ENCODE peak calls at places on chromosomes 4 and X, in eight cellular contexts. D is glomerular endothelial cell; O is substantia nigra; K is NCI-H1694 treated with DMSO at 0.1 percent for 48 hours; C is omental fat pad; Q is astrocyte of the spinal cord; Y is CD4-positive, CD25-positive, alpha-beta regulatory T cell; R is NCI-H2081 treated with DMSO at 0.1 percent for 48 hours. N is an unnamed sample.

GRCh38 chr4:185080545-185080944 is 62.3 kb downstream of the HELT start:
- DNase-seq in Y (no peak), Q (no peak), R (no peak), O (no peak), K (no peak), C (no peak), D (no peak), N (no peak)

GRCh38 chrX:72540318-72540717 is 32.3 kb downstream of the HDAC8 start:
- DNase-seq in D (no peak), R (no peak), O (no peak), Y (peak), C (no peak), Q (peak), K (peak), N (no peak)

GRCh38 chrX:133921764-133922389 is 63.5 kb downstream of the GPC3 start:
- DNase-seq in C (no peak), Y (peak), Q (no peak), R (no peak), O (no peak), K (peak), D (no peak), N (no peak)

GRCh38 chr4:99349338-99349737 is 3.2 kb downstream of the ADH1C start:
- DNase-seq in R (no peak), Y (no peak), D (no peak), K (no peak), Q (no peak), O (no peak), C (no peak), N (no peak)

GRCh38 chr4:54742636-54743399 is 85.1 kb downstream of the KIT start:
- DNase-seq in D (no peak), Q (no peak), Y (no peak), O (no peak), C (no peak), R (no peak), K (no peak), N (no peak)

GRCh38 chrX:20374866-20375530 is 108.3 kb upstream of the RPS6KA3 start:
- DNase-seq in D (no peak), O (no peak), C (no peak), R (no peak), Y (no peak), K (no peak), Q (no peak), N (no peak)

GRCh38 chr4:84966382-84967291 is at the start of gene WDFY3:
- DNase-seq in O (peak), Q (peak), C (peak), K (peak), Y (no peak), R (peak), D (no peak), N (peak)

GRCh38 chrX:102899940-102900916 is 36.8 kb upstream of the RAB40AL start:
- DNase-seq in C (peak), K (peak), D (peak), Y (peak), R (peak), O (no peak), Q (peak), N (peak)

GRCh38 chr4:85222561-85222960 is 252.4 kb upstream of the ARHGAP24 start:
- DNase-seq in Y (no peak), O (no peak), C (no peak), D (no peak), R (no peak), Q (no peak), K (no peak), N (no peak)

GRCh38 chr4:5409237-5409636 is 299.1 kb downstream of the EVC2 start:
- DNase-seq in D (no peak), K (no peak), Q (no peak), R (no peak), C (no peak), Y (no peak), O (no peak), N (no peak)

GRCh38 chr4:124178449-124179021 is 534.0 kb downstream of the ANKRD50 start:
- DNase-seq in O (no peak), Q (peak), C (no peak), Y (no peak), D (no peak), R (no peak), K (no peak), N (no peak)

GRCh38 chr4:8171941-8172924 is 13.6 kb upstream of the ABLIM2 start:
- DNase-seq in R (no peak), C (no peak), Y (peak), O (no peak), K (no peak), D (no peak), Q (no peak), N (no peak)

GRCh38 chr4:110128092-110128989 is 70.1 kb downstream of the ELOVL6 start:
- DNase-seq in K (no peak), C (no peak), Q (no peak), R (no peak), Y (no peak), D (no peak), O (no peak), N (no peak)

GRCh38 chr4:6141554-6141953 is 58.8 kb downstream of the JAKMIP1 start:
- DNase-seq in D (no peak), C (no peak), K (no peak), O (no peak), Y (no peak), Q (no peak), R (no peak), N (no peak)

GRCh38 chr4:86974481-86975050 is 39.8 kb downstream of the AFF1 start:
- DNase-seq in D (no peak), K (no peak), Y (peak), O (no peak), C (no peak), R (no peak), Q (no peak), N (no peak)

GRCh38 chrX:151174581-151175282 is 1.7 kb upstream of the GPR50 start:
- DNase-seq in R (no peak), C (no peak), Y (no peak), K (no peak), Q (no peak), D (no peak), O (no peak), N (no peak)

GRCh38 chrX:131677655-131678628 is 134.1 kb downstream of the OR13H1 start:
- DNase-seq in D (no peak), Y (peak), C (no peak), O (no peak), K (peak), R (no peak), Q (peak), N (no peak)

GRCh38 chr4:61431131-61431530 is 231.0 kb downstream of the ADGRL3 start:
- DNase-seq in C (no peak), O (no peak), R (no peak), Q (no peak), Y (no peak), D (no peak), K (no peak), N (no peak)

GRCh38 chr4:6362896-6363295 is 93.2 kb downstream of the WFS1 start:
- DNase-seq in Q (no peak), Y (peak), K (no peak), D (no peak), C (no peak), R (no peak), O (no peak), N (no peak)

GRCh38 chr4:1488357-1488756 is 82.1 kb upstream of the NKX1-1 start:
- DNase-seq in C (no peak), R (no peak), Y (no peak), O (no peak), D (no peak), K (no peak), Q (no peak), N (no peak)

GRCh38 chr4:8592366-8593267 is at the start of gene CPZ:
- DNase-seq in Q (peak), O (no peak), R (no peak), C (no peak), D (no peak), K (no peak), Y (no peak), N (no peak)

GRCh38 chr4:33518852-33519251 is 2725.5 kb downstream of the ARAP2 start:
- DNase-seq in Q (no peak), R (no peak), Y (no peak), C (no peak), O (no peak), K (no peak), D (no peak), N (no peak)

GRCh38 chrX:153961292-153961691 is 10.3 kb downstream of the HCFC1 start:
- DNase-seq in R (no peak), Q (no peak), O (no peak), D (no peak), Y (no peak), C (no peak), K (no peak), N (no peak)

GRCh38 chr4:11765849-11766453 is 337.3 kb upstream of the HS3ST1 start:
- DNase-seq in Y (peak), C (no peak), O (no peak), Q (peak), K (no peak), D (no peak), R (no peak), N (no peak)

GRCh38 chr4:124903995-124904722 is 191.6 kb upstream of the ANKRD50 start:
- DNase-seq in D (no peak), R (peak), C (no peak), Y (no peak), O (no peak), Q (peak), K (peak), N (no peak)

GRCh38 chrX:139113682-139114081 is 402.2 kb upstream of the FGF13 start:
- DNase-seq in C (no peak), Q (no peak), K (no peak), D (no peak), O (no peak), Y (no peak), R (no peak), N (no peak)

GRCh38 chrX:40459576-40460158 is 121.1 kb upstream of the ATP6AP2 start:
- DNase-seq in D (no peak), C (no peak), O (peak), R (no peak), Y (no peak), K (no peak), Q (no peak), N (peak)

GRCh38 chr4:23774932-23775331 is 114.9 kb downstream of the PPARGC1A start:
- DNase-seq in C (no peak), O (no peak), R (no peak), D (no peak), Y (no peak), Q (no peak), K (no peak), N (no peak)

GRCh38 chrX:153662266-153662665 is 11.3 kb downstream of the PNCK start:
- DNase-seq in O (no peak), Y (peak), D (no peak), R (no peak), Q (no peak), C (peak), K (no peak), N (no peak)

GRCh38 chrX:1380672-1381233 is 11.2 kb downstream of the SLC25A6 start:
- DNase-seq in D (no peak), Q (no peak), R (no peak), Y (no peak), C (no peak), O (no peak), K (no peak), N (no peak)

GRCh38 chr4:119589165-119589564 is 39.4 kb downstream of the PDE5A start:
- DNase-seq in Y (no peak), D (no peak), R (no peak), K (no peak), O (no peak), Q (no peak), C (no peak), N (no peak)

GRCh38 chr4:133581971-133582619 is 433.0 kb downstream of the PCDH10 start:
- DNase-seq in Q (peak), C (no peak), D (no peak), R (no peak), O (no peak), Y (no peak), K (no peak), N (no peak)

GRCh38 chr4:119678761-119679160 is 50.2 kb upstream of the PDE5A start:
- DNase-seq in O (no peak), R (no peak), D (no peak), C (no peak), Q (peak), K (no peak), Y (no peak), N (no peak)

GRCh38 chrX:73289039-73289438 is 74.4 kb upstream of the NAP1L2 start:
- DNase-seq in Q (no peak), Y (no peak), R (no peak), C (no peak), D (no peak), O (no peak), K (no peak), N (no peak)

GRCh38 chr4:56217383-56217890 is 169.9 kb downstream of the AASDH start:
- DNase-seq in Q (no peak), Y (no peak), K (no peak), R (no peak), O (no peak), C (no peak), D (no peak), N (no peak)

GRCh38 chr4:52837716-52838558 is 24.2 kb upstream of the RASL11B start:
- DNase-seq in C (no peak), K (peak), D (no peak), R (no peak), Q (peak), Y (no peak), O (no peak), N (no peak)

GRCh38 chrX:19799319-19800182 is 87.8 kb downstream of the SH3KBP1 start:
- DNase-seq in R (peak), Q (peak), K (peak), C (no peak), D (no peak), O (no peak), Y (peak), N (no peak)

N was measured in amygdala.